ENCODE peak calls at places on chromosome 2, in seven cellular contexts. One of them, this sample, is unnamed.

GRCh38 chr2:233331536-233331935 is 22.8 kb upstream of the DGKD start:
- DNase-seq in posterior vena cava: peak
- DNase-seq in fibroblast of mammary gland: no peak
- DNase-seq in amniotic stem cell: no peak
- DNase-seq in stimulated activated naive CD4-positive, alpha-beta T cell: peak
- DNase-seq in naive B cell: peak
- DNase-seq in NAMALWA: peak
- DNase-seq in this sample: no peak

GRCh38 chr2:215031330-215031729 is 107.1 kb downstream of the ABCA12 start:
- DNase-seq in stimulated activated naive CD4-positive, alpha-beta T cell: no peak
- DNase-seq in amniotic stem cell: no peak
- DNase-seq in posterior vena cava: no peak
- DNase-seq in NAMALWA: peak
- DNase-seq in fibroblast of mammary gland: peak
- DNase-seq in naive B cell: no peak
- DNase-seq in this sample: no peak

GRCh38 chr2:148613231-148614023 is 31.1 kb upstream of the EPC2 start:
- DNase-seq in NAMALWA: no peak
- DNase-seq in posterior vena cava: no peak
- DNase-seq in naive B cell: no peak
- DNase-seq in stimulated activated naive CD4-positive, alpha-beta T cell: no peak
- DNase-seq in amniotic stem cell: no peak
- DNase-seq in fibroblast of mammary gland: no peak
- DNase-seq in this sample: no peak

GRCh38 chr2:20468549-20469500 is 22.0 kb downstream of the RHOB start:
- DNase-seq in NAMALWA: no peak
- DNase-seq in amniotic stem cell: no peak
- DNase-seq in stimulated activated naive CD4-positive, alpha-beta T cell: no peak
- DNase-seq in naive B cell: no peak
- DNase-seq in posterior vena cava: no peak
- DNase-seq in fibroblast of mammary gland: no peak
- DNase-seq in this sample: no peak

GRCh38 chr2:100596465-100596864 is 33.7 kb downstream of the PDCL3 start:
- DNase-seq in naive B cell: no peak
- DNase-seq in amniotic stem cell: no peak
- DNase-seq in posterior vena cava: no peak
- DNase-seq in fibroblast of mammary gland: no peak
- DNase-seq in stimulated activated naive CD4-positive, alpha-beta T cell: no peak
- DNase-seq in NAMALWA: no peak
- DNase-seq in this sample: no peak

GRCh38 chr2:139867601-139868226 is 1087.5 kb upstream of the NXPH2 start:
- DNase-seq in amniotic stem cell: no peak
- DNase-seq in fibroblast of mammary gland: no peak
- DNase-seq in naive B cell: no peak
- DNase-seq in NAMALWA: no peak
- DNase-seq in stimulated activated naive CD4-positive, alpha-beta T cell: no peak
- DNase-seq in posterior vena cava: no peak
- DNase-seq in this sample: no peak

GRCh38 chr2:69946351-69947077 is 14.9 kb downstream of the ASPRV1 start:
- DNase-seq in amniotic stem cell: no peak
- DNase-seq in NAMALWA: peak
- DNase-seq in posterior vena cava: no peak
- DNase-seq in stimulated activated naive CD4-positive, alpha-beta T cell: peak
- DNase-seq in fibroblast of mammary gland: peak
- DNase-seq in naive B cell: no peak
- DNase-seq in this sample: peak

GRCh38 chr2:60627412-60627811 is 74.0 kb upstream of the BCL11A start:
- DNase-seq in posterior vena cava: no peak
- DNase-seq in amniotic stem cell: no peak
- DNase-seq in naive B cell: no peak
- DNase-seq in fibroblast of mammary gland: no peak
- DNase-seq in stimulated activated naive CD4-positive, alpha-beta T cell: no peak
- DNase-seq in NAMALWA: no peak
- DNase-seq in this sample: no peak

GRCh38 chr2:417662-418061 is 129.8 kb upstream of the ALKAL2 start:
- DNase-seq in stimulated activated naive CD4-positive, alpha-beta T cell: no peak
- DNase-seq in fibroblast of mammary gland: no peak
- DNase-seq in amniotic stem cell: no peak
- DNase-seq in posterior vena cava: no peak
- DNase-seq in naive B cell: no peak
- DNase-seq in NAMALWA: no peak
- DNase-seq in this sample: no peak

GRCh38 chr2:11656671-11657101 is 13.3 kb downstream of the NTSR2 start:
- DNase-seq in NAMALWA: no peak
- DNase-seq in naive B cell: no peak
- DNase-seq in amniotic stem cell: no peak
- DNase-seq in stimulated activated naive CD4-positive, alpha-beta T cell: no peak
- DNase-seq in posterior vena cava: peak
- DNase-seq in fibroblast of mammary gland: no peak
- DNase-seq in this sample: no peak

GRCh38 chr2:166516712-166517303 is 22.8 kb upstream of the SCN7A start:
- DNase-seq in naive B cell: no peak
- DNase-seq in posterior vena cava: no peak
- DNase-seq in NAMALWA: peak
- DNase-seq in stimulated activated naive CD4-positive, alpha-beta T cell: no peak
- DNase-seq in fibroblast of mammary gland: peak
- DNase-seq in amniotic stem cell: no peak
- DNase-seq in this sample: no peak

GRCh38 chr2:54454922-54455583 is 1.1 kb upstream of the SPTBN1 start:
- DNase-seq in fibroblast of mammary gland: no peak
- DNase-seq in posterior vena cava: no peak
- DNase-seq in stimulated activated naive CD4-positive, alpha-beta T cell: no peak
- DNase-seq in amniotic stem cell: no peak
- DNase-seq in naive B cell: no peak
- DNase-seq in NAMALWA: peak
- DNase-seq in this sample: peak

GRCh38 chr2:105961599-105962146 is 217.0 kb downstream of the NCK2 start:
- DNase-seq in fibroblast of mammary gland: no peak
- DNase-seq in NAMALWA: no peak
- DNase-seq in posterior vena cava: no peak
- DNase-seq in amniotic stem cell: no peak
- DNase-seq in naive B cell: no peak
- DNase-seq in stimulated activated naive CD4-positive, alpha-beta T cell: no peak
- DNase-seq in this sample: no peak

GRCh38 chr2:168669151-168669550 is 133.3 kb upstream of the NOSTRIN start:
- DNase-seq in NAMALWA: no peak
- DNase-seq in posterior vena cava: no peak
- DNase-seq in stimulated activated naive CD4-positive, alpha-beta T cell: no peak
- DNase-seq in fibroblast of mammary gland: no peak
- DNase-seq in amniotic stem cell: no peak
- DNase-seq in naive B cell: no peak
- DNase-seq in this sample: no peak

GRCh38 chr2:204539010-204539385 is 6.3 kb upstream of the PARD3B start:
- DNase-seq in NAMALWA: no peak
- DNase-seq in posterior vena cava: no peak
- DNase-seq in fibroblast of mammary gland: no peak
- DNase-seq in stimulated activated naive CD4-positive, alpha-beta T cell: no peak
- DNase-seq in amniotic stem cell: no peak
- DNase-seq in naive B cell: no peak
- DNase-seq in this sample: no peak

GRCh38 chr2:54589340-54590215 is 133.5 kb downstream of the SPTBN1 start:
- DNase-seq in fibroblast of mammary gland: no peak
- DNase-seq in amniotic stem cell: no peak
- DNase-seq in NAMALWA: peak
- DNase-seq in naive B cell: no peak
- DNase-seq in posterior vena cava: no peak
- DNase-seq in stimulated activated naive CD4-positive, alpha-beta T cell: peak
- DNase-seq in this sample: no peak

GRCh38 chr2:240432820-240433801 is 2.4 kb upstream of the GPC1 start:
- DNase-seq in fibroblast of mammary gland: no peak
- DNase-seq in posterior vena cava: peak
- DNase-seq in stimulated activated naive CD4-positive, alpha-beta T cell: no peak
- DNase-seq in amniotic stem cell: no peak
- DNase-seq in NAMALWA: no peak
- DNase-seq in naive B cell: no peak
- DNase-seq in this sample: no peak

GRCh38 chr2:40192864-40193669 is 258.8 kb downstream of the SLC8A1 start:
- DNase-seq in amniotic stem cell: no peak
- DNase-seq in stimulated activated naive CD4-positive, alpha-beta T cell: no peak
- DNase-seq in naive B cell: no peak
- DNase-seq in posterior vena cava: no peak
- DNase-seq in fibroblast of mammary gland: peak
- DNase-seq in NAMALWA: no peak
- DNase-seq in this sample: no peak

GRCh38 chr2:241584446-241584845 is 25.9 kb downstream of the BOK start:
- DNase-seq in NAMALWA: no peak
- DNase-seq in fibroblast of mammary gland: peak
- DNase-seq in stimulated activated naive CD4-positive, alpha-beta T cell: no peak
- DNase-seq in naive B cell: no peak
- DNase-seq in amniotic stem cell: no peak
- DNase-seq in posterior vena cava: peak
- DNase-seq in this sample: no peak

GRCh38 chr2:134736167-134736885 is 17.5 kb upstream of the TMEM163 start:
- DNase-seq in posterior vena cava: no peak
- DNase-seq in naive B cell: peak
- DNase-seq in stimulated activated naive CD4-positive, alpha-beta T cell: no peak
- DNase-seq in amniotic stem cell: peak
- DNase-seq in fibroblast of mammary gland: peak
- DNase-seq in NAMALWA: peak
- DNase-seq in this sample: peak

GRCh38 chr2:132668986-132669853 is 785 bp downstream of the LYPD1 start:
- DNase-seq in amniotic stem cell: no peak
- DNase-seq in fibroblast of mammary gland: no peak
- DNase-seq in naive B cell: no peak
- DNase-seq in stimulated activated naive CD4-positive, alpha-beta T cell: no peak
- DNase-seq in NAMALWA: no peak
- DNase-seq in posterior vena cava: peak
- DNase-seq in this sample: no peak

GRCh38 chr2:165015052-165015642 is 59.8 kb upstream of the SLC38A11 start:
- DNase-seq in naive B cell: peak
- DNase-seq in fibroblast of mammary gland: peak
- DNase-seq in NAMALWA: peak
- DNase-seq in posterior vena cava: peak
- DNase-seq in amniotic stem cell: peak
- DNase-seq in stimulated activated naive CD4-positive, alpha-beta T cell: peak
- DNase-seq in this sample: peak

GRCh38 chr2:187138240-187138639 is 289.3 kb upstream of the ZSWIM2 start:
- DNase-seq in stimulated activated naive CD4-positive, alpha-beta T cell: no peak
- DNase-seq in NAMALWA: peak
- DNase-seq in naive B cell: no peak
- DNase-seq in amniotic stem cell: peak
- DNase-seq in fibroblast of mammary gland: peak
- DNase-seq in posterior vena cava: no peak
- DNase-seq in this sample: no peak

GRCh38 chr2:9330639-9331270 is 92.6 kb downstream of the ITGB1BP1 start:
- DNase-seq in posterior vena cava: peak
- DNase-seq in amniotic stem cell: no peak
- DNase-seq in fibroblast of mammary gland: no peak
- DNase-seq in stimulated activated naive CD4-positive, alpha-beta T cell: no peak
- DNase-seq in NAMALWA: peak
- DNase-seq in naive B cell: peak
- DNase-seq in this sample: no peak

GRCh38 chr2:241218131-241219029 is 29.9 kb downstream of the ANO7 start:
- DNase-seq in posterior vena cava: no peak
- DNase-seq in fibroblast of mammary gland: peak
- DNase-seq in NAMALWA: peak
- DNase-seq in amniotic stem cell: no peak
- DNase-seq in naive B cell: peak
- DNase-seq in stimulated activated naive CD4-positive, alpha-beta T cell: peak
- DNase-seq in this sample: no peak

GRCh38 chr2:14543284-14543683 is 89.2 kb upstream of the LRATD1 start:
- DNase-seq in NAMALWA: no peak
- DNase-seq in posterior vena cava: no peak
- DNase-seq in amniotic stem cell: no peak
- DNase-seq in fibroblast of mammary gland: no peak
- DNase-seq in stimulated activated naive CD4-positive, alpha-beta T cell: no peak
- DNase-seq in naive B cell: no peak
- DNase-seq in this sample: no peak

GRCh38 chr2:173574713-173575112 is 220.0 kb downstream of the CDCA7 start:
- DNase-seq in NAMALWA: no peak
- DNase-seq in fibroblast of mammary gland: peak
- DNase-seq in posterior vena cava: no peak
- DNase-seq in amniotic stem cell: no peak
- DNase-seq in naive B cell: no peak
- DNase-seq in stimulated activated naive CD4-positive, alpha-beta T cell: no peak
- DNase-seq in this sample: no peak

GRCh38 chr2:48398285-48399135 is 131.4 kb upstream of the STON1 start:
- DNase-seq in posterior vena cava: no peak
- DNase-seq in stimulated activated naive CD4-positive, alpha-beta T cell: no peak
- DNase-seq in amniotic stem cell: no peak
- DNase-seq in naive B cell: no peak
- DNase-seq in NAMALWA: no peak
- DNase-seq in fibroblast of mammary gland: no peak
- DNase-seq in this sample: no peak

GRCh38 chr2:12720181-12720580 is 3.4 kb downstream of the TRIB2 start:
- DNase-seq in posterior vena cava: no peak
- DNase-seq in amniotic stem cell: no peak
- DNase-seq in naive B cell: no peak
- DNase-seq in NAMALWA: peak
- DNase-seq in stimulated activated naive CD4-positive, alpha-beta T cell: no peak
- DNase-seq in fibroblast of mammary gland: peak
- DNase-seq in this sample: no peak

GRCh38 chr2:28088970-28089369 is 198.4 kb downstream of the BABAM2 start:
- DNase-seq in fibroblast of mammary gland: peak
- DNase-seq in NAMALWA: no peak
- DNase-seq in amniotic stem cell: no peak
- DNase-seq in naive B cell: no peak
- DNase-seq in stimulated activated naive CD4-positive, alpha-beta T cell: no peak
- DNase-seq in posterior vena cava: no peak
- DNase-seq in this sample: no peak

GRCh38 chr2:229752970-229753729 is 38.8 kb upstream of the DNER start:
- DNase-seq in posterior vena cava: no peak
- DNase-seq in amniotic stem cell: no peak
- DNase-seq in naive B cell: no peak
- DNase-seq in stimulated activated naive CD4-positive, alpha-beta T cell: no peak
- DNase-seq in fibroblast of mammary gland: no peak
- DNase-seq in NAMALWA: peak
- DNase-seq in this sample: no peak

This sample was measured in H54.